ENCODE peak calls at places on chromosomes 11 and 22, in nine cellular contexts. D is H1, V is spleen, J is ovary, U is HepG2, R is HCT116, T is Peyer's patch, A is tibial nerve, N is lower leg skin. B is an unnamed sample.
A peak's percentile ranks its signal among the peaks of the same experiment; 100 is the strongest.

GRCh38 chr11:121321614-121322243 is 29.2 kb downstream of the SC5D start:
- DNase-seq in R (peak; percentile 12), V (no peak), U (no peak), A (no peak), N (no peak), T (peak; percentile 18), D (no peak), J (no peak), B (no peak)

GRCh38 chr22:50656122-50657070 is 16.2 kb upstream of the SHANK3 start:
- DNase-seq in T (no peak), D (no peak), V (peak; percentile 83), N (no peak), R (no peak), U (peak; percentile 58), A (no peak), J (no peak), B (no peak)

GRCh38 chr22:26429458-26430238 is 588 bp downstream of the ASPHD2 start:
- DNase-seq in N (no peak), J (no peak), A (no peak), V (no peak), U (no peak), T (peak; percentile 40), R (no peak), D (no peak), B (no peak)

GRCh38 chr11:75195164-75195962 is 44.5 kb downstream of the SLCO2B1 start:
- DNase-seq in T (no peak), A (no peak), N (peak; percentile 87), U (no peak), V (no peak), D (no peak), R (no peak), J (no peak), B (no peak)

GRCh38 chr11:118921929-118922744 is 3.6 kb downstream of the BCL9L start:
- DNase-seq in J (peak; percentile 86), R (no peak), T (peak; percentile 38), V (peak; percentile 83), A (peak; percentile 59), N (peak; percentile 95), U (peak; percentile 80), D (peak; percentile 73), B (no peak)

GRCh38 chr22:22425783-22426624 is 82.5 kb downstream of the ZNF280B start:
- DNase-seq in T (no peak), U (peak; percentile 63), D (no peak), J (no peak), N (peak; percentile 37), V (no peak), A (no peak), R (no peak), B (no peak)

GRCh38 chr22:41106122-41106968 is 14.0 kb downstream of the EP300 start:
- DNase-seq in N (no peak), T (no peak), J (peak; percentile 42), R (no peak), U (peak; percentile 78), A (no peak), D (no peak), V (no peak), B (no peak)

GRCh38 chr22:45240137-45240809 is 421 bp downstream of the KIAA0930 start:
- DNase-seq in R (no peak), V (peak; percentile 92), N (no peak), U (no peak), J (peak; percentile 43), T (peak; percentile 41), A (no peak), D (peak; percentile 65), B (no peak)

GRCh38 chr22:24506802-24507438 is 11.8 kb downstream of the UPB1 start:
- DNase-seq in T (no peak), R (no peak), N (no peak), V (no peak), J (no peak), A (no peak), U (peak; percentile 75), D (no peak), B (no peak)

GRCh38 chr11:119389611-119390254 is 8.2 kb upstream of the USP2 start:
- DNase-seq in U (no peak), V (no peak), A (no peak), J (no peak), T (no peak), R (no peak), D (peak; percentile 83), N (no peak), B (no peak)

GRCh38 chr22:29972121-29972520 is 89.1 kb downstream of the MTMR3 start:
- DNase-seq in A (no peak), D (no peak), U (no peak), J (no peak), R (no peak), T (no peak), N (no peak), V (no peak), B (no peak)

GRCh38 chr11:44658451-44658850 is 68.3 kb upstream of the TSPAN18 start:
- DNase-seq in A (no peak), N (no peak), T (no peak), R (no peak), J (no peak), D (no peak), U (no peak), V (no peak), B (no peak)

GRCh38 chr22:40231618-40232313 is 54.0 kb downstream of the TNRC6B start:
- DNase-seq in A (no peak), U (no peak), T (no peak), V (no peak), N (peak; percentile 26), D (no peak), J (no peak), R (no peak), B (no peak)

GRCh38 chr11:44949160-44950035 is 1.3 kb downstream of the TP53I11 start:
- DNase-seq in V (peak; percentile 88), R (no peak), A (no peak), N (peak; percentile 89), T (peak; percentile 47), J (peak; percentile 28), D (peak; percentile 83), U (no peak), B (no peak)

GRCh38 chr11:114889464-114890065 is 211.2 kb downstream of the NXPE2 start:
- DNase-seq in D (no peak), A (no peak), J (no peak), V (no peak), U (no peak), N (no peak), R (no peak), T (no peak), B (no peak)

GRCh38 chr11:5303643-5304042 is 1.9 kb upstream of the OR51B4 start:
- DNase-seq in D (no peak), U (no peak), V (no peak), R (no peak), J (no peak), T (no peak), A (no peak), N (no peak), B (no peak)

DNA sequence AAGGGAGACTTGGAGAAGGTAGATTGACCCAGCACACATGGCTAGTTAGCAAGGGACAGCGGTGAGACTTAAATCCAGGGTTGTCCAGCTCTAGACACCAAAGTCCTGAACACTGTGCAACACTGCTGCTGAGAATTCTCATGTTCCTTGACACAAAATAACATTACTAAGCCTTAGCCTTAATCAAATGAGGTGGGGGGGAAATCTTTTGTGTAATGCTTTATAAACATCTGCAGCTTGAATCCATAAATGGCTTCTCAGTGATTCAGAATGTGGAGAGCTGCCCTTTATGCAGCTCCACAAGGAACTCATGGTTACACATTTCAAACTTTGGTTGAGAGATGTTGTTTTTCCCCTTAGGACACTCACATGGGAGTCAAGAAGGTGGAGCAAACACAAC is 80.0 kb downstream of the CD44 start:
- DNase-seq in V (no peak), D (no peak), N (no peak), A (no peak), U (no peak), R (no peak), J (no peak), T (no peak), B (no peak)
- TF ChIP-seq POLR2A in V (no peak), D (no peak), N (no peak), A (no peak), U (no peak), R (no peak), J (no peak), T (no peak), B (no peak)

GRCh38 chr11:27471067-27471587 is 1.5 kb downstream of the LGR4 start:
- DNase-seq in T (no peak), A (no peak), N (no peak), U (peak; percentile 21), V (no peak), J (no peak), D (no peak), R (no peak), B (no peak)
- TF ChIP-seq POLR2A in T (no peak), A (no peak), N (no peak), U (no peak), V (no peak), J (no peak), D (no peak), R (no peak), B (no peak)

GRCh38 chr11:103464420-103464819 is 355.2 kb downstream of the DYNC2H1 start:
- DNase-seq in U (no peak), J (no peak), T (no peak), R (no peak), N (no peak), D (no peak), A (no peak), V (no peak), B (no peak)

GRCh38 chr11:103471546-103471945 is 362.3 kb downstream of the DYNC2H1 start:
- DNase-seq in A (no peak), V (no peak), R (no peak), N (no peak), J (no peak), U (no peak), T (no peak), D (no peak), B (no peak)

GRCh38 chr11:103465555-103466140 is 356.4 kb downstream of the DYNC2H1 start:
- DNase-seq in R (no peak), A (no peak), V (no peak), N (no peak), T (no peak), U (no peak), J (no peak), D (no peak), B (no peak)
- TF ChIP-seq POLR2A in R (no peak), A (no peak), V (no peak), N (no peak), T (no peak), U (no peak), J (no peak), D (no peak), B (no peak)

GRCh38 chr11:60952742-60953170 is 780 bp upstream of the SLC15A3 start:
- DNase-seq in N (no peak), U (no peak), J (no peak), A (no peak), V (no peak), R (no peak), T (no peak), D (no peak), B (no peak)
- TF ChIP-seq POLR2A in N (no peak), U (no peak), J (no peak), A (no peak), V (no peak), R (no peak), T (no peak), D (no peak), B (no peak)

DNA sequence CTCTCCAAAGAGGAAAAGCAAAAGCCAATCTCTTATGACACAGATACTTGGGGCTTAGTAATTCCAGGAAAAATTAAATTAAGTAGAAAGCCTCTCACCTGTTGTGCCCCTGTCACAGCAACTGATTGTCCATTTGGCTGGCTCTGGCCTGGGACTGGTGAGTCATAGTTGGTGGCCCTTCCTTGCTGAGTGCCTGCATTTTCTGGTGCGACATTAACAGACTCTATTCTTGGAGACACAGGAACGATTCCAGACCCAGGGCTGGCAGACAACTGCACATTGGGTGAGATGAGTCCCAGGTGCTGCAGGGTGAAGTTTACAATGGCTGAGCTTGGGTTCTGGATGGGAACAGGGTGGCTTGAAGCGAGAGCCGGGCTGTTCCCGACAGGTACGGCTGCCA is 15.6 kb downstream of the E2F8 start:
- DNase-seq in T (no peak), V (no peak), D (no peak), U (no peak), A (no peak), R (no peak), J (no peak), N (no peak), B (no peak)
- TF ChIP-seq POLR2A in T (no peak), V (no peak), D (no peak), U (no peak), A (no peak), R (no peak), J (no peak), N (no peak), B (no peak)

B was measured in esophagus squamous epithelium.